ENCODE peak calls at places on chromosome 15, in four cellular contexts. One of them, this sample, is unnamed. For H3K9me3, the result is how much of the 10 kb centered on the place peaks cover.

GRCh38 chr15:56984681-56985515 is 66.5 kb downstream of the TCF12 start:
- DNase-seq in neural progenitor cell: no peak
- DNase-seq in tibial nerve: no peak
- DNase-seq in right lobe of liver: no peak
- DNase-seq in this sample: no peak

GRCh38 chr15:23497710-23498111 is 50.7 kb upstream of the GOLGA6L2 start:
- DNase-seq in tibial nerve: no peak
- DNase-seq in right lobe of liver: no peak
- DNase-seq in neural progenitor cell: peak
- DNase-seq in this sample: peak

GRCh38 chr15:51024735-51025453 is 69.8 kb downstream of the TNFAIP8L3 start:
- DNase-seq in tibial nerve: no peak
- DNase-seq in neural progenitor cell: no peak
- DNase-seq in right lobe of liver: no peak
- DNase-seq in this sample: no peak

GRCh38 chr15:27250223-27250622 is 279.2 kb downstream of the GABRG3 start:
- DNase-seq in right lobe of liver: no peak
- DNase-seq in neural progenitor cell: no peak
- DNase-seq in tibial nerve: no peak
- DNase-seq in this sample: no peak

GRCh38 chr15:49675051-49675450 is 54.2 kb downstream of the DTWD1 start:
- DNase-seq in neural progenitor cell: no peak
- DNase-seq in tibial nerve: no peak
- DNase-seq in right lobe of liver: no peak
- DNase-seq in this sample: no peak

GRCh38 chr15:35290301-35290721 is 205.2 kb upstream of the NANOGP8 start:
- DNase-seq in neural progenitor cell: no peak
- DNase-seq in right lobe of liver: no peak
- DNase-seq in tibial nerve: no peak
- DNase-seq in this sample: no peak

GRCh38 chr15:38685686-38686339 is 121.2 kb upstream of the RASGRP1 start:
- DNase-seq in right lobe of liver: no peak
- DNase-seq in neural progenitor cell: no peak
- DNase-seq in tibial nerve: no peak
- DNase-seq in this sample: no peak

GRCh38 chr15:56148099-56148498 is 95.6 kb downstream of the RFX7 start:
- DNase-seq in tibial nerve: no peak
- DNase-seq in neural progenitor cell: no peak
- DNase-seq in right lobe of liver: no peak
- DNase-seq in this sample: no peak

GRCh38 chr15:30791239-30791638 is 112.5 kb upstream of the FAN1 start:
- DNase-seq in tibial nerve: no peak
- DNase-seq in neural progenitor cell: peak
- DNase-seq in right lobe of liver: no peak
- DNase-seq in this sample: no peak

GRCh38 chr15:89806565-89807550 is 7.8 kb downstream of the ANPEP start:
- DNase-seq in neural progenitor cell: peak
- DNase-seq in tibial nerve: no peak
- DNase-seq in right lobe of liver: peak
- DNase-seq in this sample: peak

GRCh38 chr15:84685304-84685703 is 27.3 kb upstream of the NMB start:
- DNase-seq in right lobe of liver: peak
- DNase-seq in neural progenitor cell: no peak
- DNase-seq in tibial nerve: peak
- DNase-seq in this sample: no peak

GRCh38 chr15:35561308-35561707 is 15.3 kb upstream of the DPH6 start:
- DNase-seq in neural progenitor cell: no peak
- DNase-seq in tibial nerve: no peak
- DNase-seq in right lobe of liver: no peak
- DNase-seq in this sample: no peak

GRCh38 chr15:67241132-67241855 is 13.2 kb downstream of the AAGAB start:
- DNase-seq in neural progenitor cell: peak
- DNase-seq in right lobe of liver: no peak
- DNase-seq in tibial nerve: no peak
- DNase-seq in this sample: no peak

GRCh38 chr15:82739086-82739485 is 29.4 kb upstream of the AP3B2 start:
- DNase-seq in tibial nerve: no peak
- DNase-seq in right lobe of liver: no peak
- DNase-seq in neural progenitor cell: no peak
- DNase-seq in this sample: no peak

GRCh38 chr15:74964794-74965193 is 8.2 kb upstream of the RPP25 start:
- DNase-seq in tibial nerve: no peak
- DNase-seq in neural progenitor cell: no peak
- DNase-seq in right lobe of liver: no peak
- DNase-seq in this sample: no peak

GRCh38 chr15:70063284-70063991 is 34.3 kb downstream of the TLE3 start:
- DNase-seq in tibial nerve: no peak
- DNase-seq in neural progenitor cell: no peak
- DNase-seq in right lobe of liver: no peak
- DNase-seq in this sample: no peak

GRCh38 chr15:52124270-52124878 is 11.8 kb upstream of the BCL2L10 start:
- DNase-seq in neural progenitor cell: no peak
- DNase-seq in right lobe of liver: no peak
- DNase-seq in tibial nerve: no peak
- DNase-seq in this sample: no peak

GRCh38 chr15:45829336-45830153 is 194.7 kb downstream of the SQOR start:
- DNase-seq in neural progenitor cell: no peak
- DNase-seq in tibial nerve: no peak
- DNase-seq in right lobe of liver: no peak
- DNase-seq in this sample: peak

GRCh38 chr15:62606376-62607164 is 436.0 kb upstream of the TPM1 start:
- DNase-seq in right lobe of liver: no peak
- DNase-seq in neural progenitor cell: no peak
- DNase-seq in tibial nerve: peak
- DNase-seq in this sample: no peak

GRCh38 chr15:59993950-59994401 is 10.1 kb upstream of the FOXB1 start:
- DNase-seq in neural progenitor cell: peak
- DNase-seq in right lobe of liver: no peak
- DNase-seq in tibial nerve: no peak
- DNase-seq in this sample: no peak

GRCh38 chr15:77810180-77810579 is 177.5 kb upstream of the LINGO1 start:
- DNase-seq in tibial nerve: no peak
- DNase-seq in neural progenitor cell: peak
- DNase-seq in right lobe of liver: no peak
- DNase-seq in this sample: no peak

GRCh38 chr15:50358805-50359204 is 3.8 kb upstream of the GABPB1 start:
- DNase-seq in neural progenitor cell: peak
- DNase-seq in right lobe of liver: no peak
- DNase-seq in tibial nerve: no peak
- DNase-seq in this sample: no peak

GRCh38 chr15:77527164-77527778 is 105.4 kb downstream of the LINGO1 start:
- DNase-seq in tibial nerve: no peak
- DNase-seq in right lobe of liver: no peak
- DNase-seq in neural progenitor cell: peak
- DNase-seq in this sample: no peak

GRCh38 chr15:56765252-56765651 is 31.9 kb upstream of the ZNF280D start:
- DNase-seq in tibial nerve: no peak
- DNase-seq in right lobe of liver: no peak
- DNase-seq in neural progenitor cell: no peak
- DNase-seq in this sample: peak

GRCh38 chr15:25089577-25089976 is 134.8 kb downstream of the SNRPN start:
- DNase-seq in neural progenitor cell: no peak
- DNase-seq in right lobe of liver: no peak
- DNase-seq in tibial nerve: no peak
- DNase-seq in this sample: no peak
- H3K9me3 ChIP-seq in neural progenitor cell: under half
- H3K9me3 ChIP-seq in right lobe of liver: under half
- H3K9me3 ChIP-seq in tibial nerve: under half
- H3K9me3 ChIP-seq in this sample: half or more

GRCh38 chr15:29756358-29757267 is 65.7 kb downstream of the TJP1 start:
- DNase-seq in neural progenitor cell: no peak
- DNase-seq in right lobe of liver: no peak
- DNase-seq in tibial nerve: no peak
- DNase-seq in this sample: no peak

GRCh38 chr15:29765234-29765841 is 56.9 kb downstream of the TJP1 start:
- DNase-seq in tibial nerve: no peak
- DNase-seq in neural progenitor cell: no peak
- DNase-seq in right lobe of liver: no peak
- DNase-seq in this sample: no peak

DNA sequence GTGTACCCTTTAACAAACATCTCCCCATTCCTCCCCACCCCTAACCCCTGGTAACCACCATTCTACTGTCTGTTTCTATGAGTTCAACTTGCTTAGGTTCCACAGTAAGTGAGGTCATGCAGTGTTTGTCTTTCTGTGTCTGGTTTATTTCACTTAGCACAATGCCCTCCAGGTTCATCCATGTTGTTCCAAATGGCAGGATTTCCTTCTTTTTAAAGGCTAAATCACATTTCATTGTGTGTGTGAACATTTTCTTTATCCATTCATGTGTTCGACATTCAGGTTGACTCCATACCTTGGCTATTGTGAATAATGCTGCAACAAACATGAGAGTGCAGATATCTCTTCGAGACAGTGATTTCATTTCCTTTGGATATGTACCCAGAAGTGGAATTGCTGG is 62.7 kb downstream of the TJP1 start:
- DNase-seq in right lobe of liver: no peak
- DNase-seq in tibial nerve: no peak
- DNase-seq in neural progenitor cell: no peak
- DNase-seq in this sample: no peak
- TF ChIP-seq CTCF in right lobe of liver: no peak
- TF ChIP-seq CTCF in tibial nerve: no peak
- TF ChIP-seq CTCF in neural progenitor cell: no peak
- TF ChIP-seq CTCF in this sample: no peak

GRCh38 chr15:100121285-100121684 is 220.5 kb downstream of the ADAMTS17 start:
- DNase-seq in right lobe of liver: no peak
- DNase-seq in neural progenitor cell: no peak
- DNase-seq in tibial nerve: no peak
- DNase-seq in this sample: no peak
- H3K9me3 ChIP-seq in right lobe of liver: under half
- H3K9me3 ChIP-seq in neural progenitor cell: under half
- H3K9me3 ChIP-seq in tibial nerve: under half
- H3K9me3 ChIP-seq in this sample: under half

GRCh38 chr15:47961401-47962090 is 159.2 kb upstream of the SLC24A5 start:
- DNase-seq in tibial nerve: no peak
- DNase-seq in right lobe of liver: no peak
- DNase-seq in neural progenitor cell: no peak
- DNase-seq in this sample: peak
- TF ChIP-seq CTCF in tibial nerve: no peak
- TF ChIP-seq CTCF in right lobe of liver: no peak
- TF ChIP-seq CTCF in neural progenitor cell: no peak
- TF ChIP-seq CTCF in this sample: no peak

DNA sequence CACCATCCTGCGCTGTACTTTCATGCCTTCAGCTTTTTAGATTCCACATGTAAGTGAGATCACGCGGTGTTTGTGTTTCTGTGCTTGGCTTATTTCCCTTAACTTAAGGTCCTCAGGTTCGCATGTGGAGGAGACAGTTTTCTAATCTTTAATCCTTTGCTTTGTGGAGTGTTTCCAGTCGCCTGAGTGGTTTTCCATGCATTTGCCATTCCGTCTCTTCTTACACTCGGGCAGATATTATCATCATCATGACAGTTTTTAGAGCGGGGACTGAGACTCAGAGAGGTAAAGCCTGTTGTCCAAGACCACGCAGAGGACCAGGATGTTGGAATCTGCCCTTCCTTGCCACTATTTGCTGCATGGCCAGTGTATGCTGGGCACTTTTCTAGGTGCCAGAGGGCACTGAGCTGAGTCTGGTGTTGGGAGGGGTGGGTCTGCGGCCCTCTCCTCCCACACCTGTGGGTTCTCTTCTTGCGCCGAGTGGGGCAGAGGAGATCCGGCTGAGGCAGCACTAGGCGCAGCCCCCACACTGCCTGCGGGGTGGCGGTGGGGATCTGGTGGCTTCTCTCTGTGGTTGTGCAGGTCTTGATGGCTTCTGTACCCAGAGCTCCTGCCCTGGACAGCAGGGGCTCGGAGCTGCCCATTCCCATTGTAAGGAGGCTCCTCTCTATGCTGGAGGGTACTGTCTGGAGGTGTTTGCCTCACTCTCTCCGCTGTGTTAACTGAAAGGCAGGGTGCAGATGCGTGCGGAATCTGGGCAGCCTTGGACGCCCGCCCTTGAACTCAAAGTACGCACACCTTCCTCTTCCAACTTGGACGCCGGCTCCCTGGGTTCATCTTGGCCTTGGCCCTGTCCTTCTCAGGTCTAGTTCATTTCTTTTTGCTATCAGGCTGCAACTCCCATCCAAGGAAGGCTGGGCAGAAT is 155.9 kb upstream of the RGMA start:
- DNase-seq in right lobe of liver: no peak
- DNase-seq in tibial nerve: no peak
- DNase-seq in neural progenitor cell: no peak
- DNase-seq in this sample: no peak
- H3K9me3 ChIP-seq in right lobe of liver: under half
- H3K9me3 ChIP-seq in tibial nerve: under half
- H3K9me3 ChIP-seq in neural progenitor cell: under half
- H3K9me3 ChIP-seq in this sample: under half